ENCODE peak calls at places on chromosomes 4 and X, in four cellular contexts. X is cardiac muscle cell, N is left ventricle myocardium inferior, W is tibial nerve. Z is an unnamed sample. For H3K9me3, the result is how much of the 10 kb centered on the place peaks cover.

GRCh38 chrX:77505227-77505626 is 58.0 kb downstream of the FGF16 start:
- DNase-seq in X (no peak), N (no peak), W (no peak), Z (no peak)

GRCh38 chrX:150694738-150695410 is 1.7 kb downstream of the MTMR1 start:
- DNase-seq in X (no peak), N (no peak), W (no peak), Z (no peak)

GRCh38 chrX:150202641-150203248 is 160.4 kb upstream of the MAMLD1 start:
- DNase-seq in X (no peak), N (no peak), W (no peak), Z (no peak)

GRCh38 chrX:131405497-131405896 is 116.4 kb upstream of the IGSF1 start:
- DNase-seq in X (no peak), N (no peak), W (no peak), Z (no peak)

GRCh38 chr4:3480528-3481112 is 17.5 kb downstream of the DOK7 start:
- DNase-seq in X (peak), N (peak), W (peak), Z (peak)

GRCh38 chr4:146478009-146478408 is 43.7 kb downstream of the SLC10A7 start:
- DNase-seq in X (no peak), N (no peak), W (no peak), Z (no peak)

GRCh38 chr4:140135529-140136021 is 18.4 kb downstream of the MAML3 start:
- DNase-seq in X (peak), N (peak), W (peak), Z (no peak)

GRCh38 chr4:6360385-6360784 is 90.7 kb downstream of the WFS1 start:
- DNase-seq in X (no peak), N (no peak), W (no peak), Z (no peak)

GRCh38 chrX:48465336-48465933 is 4.6 kb downstream of the SLC38A5 start:
- DNase-seq in X (no peak), N (no peak), W (no peak), Z (no peak)

GRCh38 chrX:150238656-150239382 is 124.3 kb upstream of the MAMLD1 start:
- DNase-seq in X (no peak), N (no peak), W (no peak), Z (no peak)

GRCh38 chr4:180437601-180438000 is 1805.6 kb upstream of the TENM3 start:
- DNase-seq in X (no peak), N (no peak), W (no peak), Z (no peak)

DNA sequence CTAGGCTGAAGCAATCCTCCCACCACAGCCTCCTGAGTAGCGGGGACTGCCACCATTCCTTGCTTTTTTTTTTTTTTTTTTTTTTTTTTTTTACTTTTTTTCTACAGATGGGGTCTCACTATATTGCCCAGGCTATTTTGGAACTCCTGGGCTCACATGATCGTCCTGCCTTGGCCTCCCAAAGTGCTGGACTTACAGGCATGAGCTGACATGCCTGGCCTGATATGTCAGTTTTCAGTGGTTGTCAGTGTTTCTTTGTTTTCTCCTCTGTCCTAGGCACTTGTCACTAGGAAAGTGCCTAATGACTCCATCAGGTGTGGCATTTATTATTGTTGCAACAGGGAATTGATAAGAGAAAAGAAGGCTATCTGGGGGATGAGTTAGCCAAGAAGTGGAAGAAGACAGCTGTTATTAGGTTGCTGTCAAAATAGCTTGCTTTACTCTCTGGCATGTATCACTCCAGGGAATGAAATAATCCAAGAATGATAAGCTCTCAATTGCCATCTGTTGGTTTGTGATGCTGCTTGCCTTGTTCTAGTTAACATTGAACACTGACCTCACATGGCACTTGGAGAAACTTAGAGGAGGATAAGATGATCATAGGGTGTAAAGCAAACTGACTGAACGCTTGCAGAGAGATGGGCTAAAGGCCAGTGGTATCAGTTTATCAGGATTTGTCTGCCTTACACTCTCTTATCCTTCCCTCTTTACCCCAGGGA is 41.8 kb downstream of the TMEM164 start:
- DNase-seq in X (no peak), N (no peak), W (no peak), Z (no peak)
- H3K27ac ChIP-seq in X (peak), N (peak), W (no peak), Z (no peak)

GRCh38 chr4:113905301-113905700 is 74.1 kb downstream of the ARSJ start:
- DNase-seq in X (no peak), N (no peak), W (no peak), Z (no peak)

GRCh38 chr4:113899260-113900177 is 79.9 kb downstream of the ARSJ start:
- DNase-seq in X (no peak), N (no peak), W (no peak), Z (peak)

GRCh38 chr4:113907559-113907958 is 71.9 kb downstream of the ARSJ start:
- DNase-seq in X (no peak), N (no peak), W (no peak), Z (no peak)

DNA sequence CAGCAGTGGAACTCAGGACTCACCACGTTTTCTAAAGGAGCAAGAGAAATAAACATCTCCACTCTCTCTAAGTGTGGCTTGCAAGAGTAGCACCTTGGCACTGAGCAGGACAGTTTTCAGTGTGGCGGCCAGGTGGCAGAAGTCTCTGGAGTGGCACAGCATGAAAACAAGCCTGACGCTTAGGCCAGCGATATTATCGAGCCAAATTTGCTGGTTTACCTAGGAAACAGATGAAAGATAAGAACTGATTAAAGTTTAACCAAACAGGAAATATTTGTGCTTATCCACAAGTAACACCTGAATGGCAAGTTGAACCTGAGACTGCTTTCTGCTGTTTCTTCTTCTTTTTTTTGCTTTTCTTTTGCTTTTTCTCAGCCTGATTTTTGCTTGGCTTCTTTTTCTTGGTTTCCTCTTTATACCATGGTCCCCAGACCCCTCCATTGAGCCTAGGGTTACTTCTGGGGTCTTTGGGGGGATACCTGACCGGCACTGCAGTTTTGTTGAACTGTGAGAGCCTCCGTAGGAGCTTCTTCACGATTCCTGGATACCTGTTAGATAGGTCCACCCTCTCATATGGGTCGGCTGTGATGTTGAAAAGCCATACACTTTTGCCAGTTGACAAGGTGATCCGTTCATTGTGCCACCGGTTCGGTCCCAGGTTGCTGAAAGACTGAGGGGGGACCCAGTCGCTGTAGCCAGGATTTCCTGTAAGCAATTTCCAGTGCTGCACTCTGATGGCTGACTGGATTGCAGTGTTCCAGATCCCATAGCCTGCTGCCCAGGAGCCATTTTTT is 77.3 kb downstream of the ARSJ start:
- DNase-seq in X (no peak), N (no peak), W (no peak), Z (peak)
- TF ChIP-seq CTCF in X (no peak), N (no peak), W (no peak), Z (peak)

DNA sequence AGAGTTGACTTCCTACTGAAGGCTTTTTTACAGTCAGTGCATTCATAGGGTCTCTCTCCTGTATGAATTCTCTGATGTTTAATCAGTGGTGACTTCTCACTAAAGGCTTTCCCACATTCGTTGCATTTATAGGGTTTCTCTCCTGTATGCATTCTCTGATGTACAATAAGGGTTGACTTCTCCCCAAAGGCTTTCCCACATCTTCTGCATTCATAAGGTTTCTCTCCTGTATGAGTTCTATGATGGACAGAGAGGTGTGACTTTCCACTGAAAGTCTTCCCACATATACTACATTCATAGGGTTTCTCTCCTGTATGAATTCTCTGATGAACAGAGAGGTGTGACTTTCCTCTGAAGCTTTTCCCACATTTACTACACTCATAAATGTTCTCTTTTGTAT is 45.2 kb downstream of the ZNF674 start:
- DNase-seq in X (no peak), N (no peak), W (no peak), Z (no peak)
- H3K9me3 ChIP-seq in X (under half), N (half or more), W (under half), Z (half or more)

GRCh38 chrX:133913009-133913408 is 72.4 kb downstream of the GPC3 start:
- DNase-seq in X (no peak), N (no peak), W (no peak), Z (no peak)

GRCh38 chrX:133910539-133910938 is 74.9 kb downstream of the GPC3 start:
- DNase-seq in X (no peak), N (no peak), W (no peak), Z (no peak)

GRCh38 chrX:133913658-133914388 is 71.6 kb downstream of the GPC3 start:
- DNase-seq in X (peak), N (no peak), W (no peak), Z (no peak)

GRCh38 chrX:133909888-133910287 is 75.5 kb downstream of the GPC3 start:
- DNase-seq in X (no peak), N (no peak), W (no peak), Z (no peak)

GRCh38 chrX:133911816-133912495 is 73.4 kb downstream of the GPC3 start:
- DNase-seq in X (no peak), N (no peak), W (no peak), Z (no peak)
- H3K27ac ChIP-seq in X (no peak), N (no peak), W (no peak), Z (no peak)

DNA sequence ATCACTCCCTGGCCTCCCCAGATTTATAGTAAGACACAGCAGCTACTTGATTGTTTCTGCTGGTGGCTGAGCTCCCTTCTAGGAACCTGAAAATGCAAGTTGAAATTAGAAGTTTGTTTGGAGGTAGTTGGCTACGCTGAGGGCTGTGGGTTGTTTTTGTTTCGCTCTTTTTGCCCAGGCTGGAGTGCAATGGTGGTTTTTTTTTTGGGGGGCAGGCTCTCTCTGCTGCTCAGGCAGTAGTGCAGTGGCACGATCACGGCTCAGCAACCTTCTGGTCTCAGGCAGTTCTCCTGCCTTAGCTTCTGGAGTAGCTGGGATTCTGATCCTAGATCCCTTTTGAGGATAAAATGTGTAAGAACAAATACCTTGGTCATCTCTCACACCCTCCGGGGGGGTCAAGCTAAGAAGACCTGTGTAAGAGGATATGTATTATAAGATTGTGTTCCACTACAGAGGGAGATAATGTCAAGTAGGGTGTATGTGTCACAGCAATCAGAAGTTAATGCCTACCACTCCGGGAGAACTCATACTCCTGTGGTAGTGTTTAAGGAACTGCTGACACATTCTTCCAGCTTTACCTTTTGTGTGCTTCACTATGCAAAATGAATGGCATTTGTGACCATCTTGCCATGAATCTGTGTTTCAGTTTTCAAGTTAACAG is 9.7 kb downstream of the JADE1 start:
- DNase-seq in X (no peak), N (no peak), W (no peak), Z (no peak)
- TF ChIP-seq CTCF in X (no peak), N (no peak), W (no peak), Z (no peak)

DNA sequence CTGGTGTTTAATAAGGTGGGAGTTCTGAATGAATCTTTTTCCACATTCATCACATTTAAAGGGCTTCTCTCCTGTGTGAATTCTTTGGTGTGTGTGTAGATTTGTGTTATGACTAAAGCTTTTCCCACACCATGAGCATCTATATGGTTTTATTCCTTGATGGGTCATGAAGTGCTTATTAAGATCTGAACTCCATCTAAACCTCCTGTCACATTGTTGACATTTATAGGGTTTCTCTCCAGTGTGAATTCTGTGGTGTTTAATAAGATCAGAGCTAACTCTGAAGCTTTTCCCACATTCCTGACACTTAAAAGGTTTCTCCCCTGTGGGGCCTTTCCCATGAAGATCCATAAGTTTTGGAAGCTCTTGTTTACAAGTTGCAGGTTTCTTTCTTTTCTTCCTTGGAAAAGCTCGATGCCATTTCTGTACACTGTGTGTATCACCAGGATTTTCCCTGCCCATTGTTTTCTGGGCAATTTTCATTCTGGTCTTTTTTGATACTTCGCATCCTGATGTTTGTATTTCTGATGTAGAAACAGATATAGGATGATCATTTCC is 21.9 kb upstream of the ETDC start:
- DNase-seq in X (no peak), N (no peak), W (no peak), Z (no peak)
- H3K9me3 ChIP-seq in X (under half), N (half or more), W (half or more), Z (half or more)

GRCh38 chr4:36244257-36245084 is at the start of gene ARAP2:
- DNase-seq in X (peak), N (peak), W (no peak), Z (peak)
- H3K27ac ChIP-seq in X (no peak), N (peak), W (peak), Z (peak)

GRCh38 chrX:122113896-122114295 is 1066.5 kb downstream of the GLUD2 start:
- DNase-seq in X (no peak), N (no peak), W (no peak), Z (no peak)

GRCh38 chrX:122119361-122119760 is 1064.7 kb upstream of the GRIA3 start:
- DNase-seq in X (no peak), N (no peak), W (no peak), Z (no peak)

GRCh38 chrX:122115604-122116003 is 1068.2 kb downstream of the GLUD2 start:
- DNase-seq in X (no peak), N (no peak), W (no peak), Z (no peak)

GRCh38 chrX:122113376-122113775 is 1066.0 kb downstream of the GLUD2 start:
- DNase-seq in X (no peak), N (no peak), W (no peak), Z (no peak)
- TF ChIP-seq CTCF in X (no peak), N (no peak), W (no peak), Z (no peak)